ENCODE peak calls at places on chromosomes 16 and 17, in four cellular contexts. F, T, J and Z are unnamed samples.

GRCh38 chr17:39769974-39770587 is 32.3 kb downstream of the GRB7 start:
- DNase-seq in F (peak), T (peak), J (no peak), Z (peak)

GRCh38 chr16:4606354-4606753 is 8.3 kb downstream of the UBALD1 start:
- DNase-seq in F (peak), T (no peak), J (no peak), Z (no peak)

GRCh38 chr16:52383640-52384292 is 163.2 kb downstream of the TOX3 start:
- DNase-seq in F (peak), T (no peak), J (no peak), Z (peak)

GRCh38 chr17:28174352-28175046 is 132.0 kb downstream of the NLK start:
- DNase-seq in F (peak), T (peak), J (no peak), Z (no peak)

GRCh38 chr16:35714665-35715064 is 2255.3 kb downstream of the TP53TG3F start:
- DNase-seq in F (no peak), T (no peak), J (no peak), Z (no peak)

GRCh38 chr16:896261-897199 is 74.3 kb downstream of the LMF1 start:
- DNase-seq in F (no peak), T (no peak), J (no peak), Z (no peak)

GRCh38 chr16:57391308-57391699 is 13.3 kb upstream of the CCL17 start:
- DNase-seq in F (no peak), T (no peak), J (no peak), Z (no peak)

GRCh38 chr16:88387941-88388627 is 5.3 kb downstream of the ZNF469 start:
- DNase-seq in F (peak), T (no peak), J (no peak), Z (peak)

GRCh38 chr16:3769942-3770341 is 52.6 kb upstream of the TRAP1 start:
- DNase-seq in F (no peak), T (no peak), J (no peak), Z (no peak)

GRCh38 chr16:27685802-27686201 is 135.9 kb downstream of the KATNIP start:
- DNase-seq in F (no peak), T (no peak), J (peak), Z (no peak)

GRCh38 chr17:30824002-30824355 is 513 bp downstream of the CRLF3 start:
- DNase-seq in F (peak), T (no peak), J (no peak), Z (peak)

GRCh38 chr16:77093999-77094398 is 97.0 kb upstream of the MON1B start:
- DNase-seq in F (no peak), T (no peak), J (no peak), Z (no peak)

GRCh38 chr17:61704935-61705449 is 114.0 kb upstream of the NACA2 start:
- DNase-seq in F (no peak), T (no peak), J (no peak), Z (no peak)

GRCh38 chr17:20157078-20157360 is 147.9 kb downstream of the SPECC1 start:
- DNase-seq in F (no peak), T (no peak), J (no peak), Z (peak)

GRCh38 chr16:27805828-27806351 is 255.9 kb downstream of the KATNIP start:
- DNase-seq in F (no peak), T (no peak), J (no peak), Z (no peak)